ENCODE peak calls at places on chromosome 5, in four cellular contexts. V, R, T and G are unnamed samples.

GRCh38 chr5:83026930-83027687 is 50.1 kb downstream of the TMEM167A start:
- DNase-seq in V (peak), R (no peak), T (peak), G (no peak)

GRCh38 chr5:142779163-142779562 is 9.0 kb downstream of the ARHGAP26 start:
- DNase-seq in V (peak), R (peak), T (no peak), G (no peak)

GRCh38 chr5:93925321-93925720 is 183.9 kb upstream of the POU5F2 start:
- DNase-seq in V (no peak), R (no peak), T (no peak), G (no peak)

GRCh38 chr5:429453-430188 is 13.4 kb upstream of the EXOC3 start:
- DNase-seq in V (no peak), R (no peak), T (no peak), G (no peak)

GRCh38 chr5:149470942-149471341 is 80.3 kb downstream of the CSNK1A1 start:
- DNase-seq in V (no peak), R (no peak), T (no peak), G (no peak)

GRCh38 chr5:134590992-134591659 is 41.5 kb downstream of the SAR1B start:
- DNase-seq in V (peak), R (peak), T (no peak), G (no peak)

GRCh38 chr5:113292535-113292934 is 142.3 kb downstream of the TSSK1B start:
- DNase-seq in V (no peak), R (no peak), T (no peak), G (no peak)

GRCh38 chr5:73592546-73592945 is 27.0 kb downstream of the UTP15 start:
- DNase-seq in V (no peak), R (no peak), T (no peak), G (no peak)

GRCh38 chr5:178213748-178214151 is 9.4 kb downstream of the HNRNPAB start:
- DNase-seq in V (peak), R (no peak), T (no peak), G (peak)

GRCh38 chr5:94908889-94909480 is 290.5 kb downstream of the SLF1 start:
- DNase-seq in V (peak), R (no peak), T (no peak), G (no peak)

GRCh38 chr5:154071799-154072781 is 33.3 kb downstream of the MFAP3 start:
- DNase-seq in V (peak), R (peak), T (peak), G (peak)

GRCh38 chr5:38743562-38743961 is 102.2 kb upstream of the OSMR start:
- DNase-seq in V (no peak), R (no peak), T (no peak), G (no peak)

GRCh38 chr5:40401965-40402364 is 277.8 kb upstream of the PTGER4 start:
- DNase-seq in V (peak), R (peak), T (no peak), G (no peak)

GRCh38 chr5:27311544-27311943 is 273.2 kb upstream of the CDH9 start:
- DNase-seq in V (peak), R (no peak), T (no peak), G (no peak)

GRCh38 chr5:2148312-2149195 is 265.8 kb upstream of the IRX4 start:
- DNase-seq in V (no peak), R (no peak), T (no peak), G (no peak)
- H3K4me3 ChIP-seq in V (no peak), R (no peak), T (no peak), G (no peak)

GRCh38 chr5:11384441-11385250 is 519.6 kb downstream of the CTNND2 start:
- DNase-seq in V (peak), R (no peak), T (no peak), G (peak)
- H3K4me3 ChIP-seq in V (no peak), R (no peak), T (no peak), G (peak)

GRCh38 chr5:150625831-150626746 is 14.4 kb upstream of the SYNPO start:
- DNase-seq in V (no peak), R (no peak), T (peak), G (no peak)
- H3K4me3 ChIP-seq in V (no peak), R (no peak), T (peak), G (peak)

GRCh38 chr5:75514323-75514722 is 2.6 kb downstream of the POLK start:
- DNase-seq in V (no peak), R (no peak), T (no peak), G (no peak)
- H3K4me3 ChIP-seq in V (no peak), R (no peak), T (peak), G (no peak)

DNA sequence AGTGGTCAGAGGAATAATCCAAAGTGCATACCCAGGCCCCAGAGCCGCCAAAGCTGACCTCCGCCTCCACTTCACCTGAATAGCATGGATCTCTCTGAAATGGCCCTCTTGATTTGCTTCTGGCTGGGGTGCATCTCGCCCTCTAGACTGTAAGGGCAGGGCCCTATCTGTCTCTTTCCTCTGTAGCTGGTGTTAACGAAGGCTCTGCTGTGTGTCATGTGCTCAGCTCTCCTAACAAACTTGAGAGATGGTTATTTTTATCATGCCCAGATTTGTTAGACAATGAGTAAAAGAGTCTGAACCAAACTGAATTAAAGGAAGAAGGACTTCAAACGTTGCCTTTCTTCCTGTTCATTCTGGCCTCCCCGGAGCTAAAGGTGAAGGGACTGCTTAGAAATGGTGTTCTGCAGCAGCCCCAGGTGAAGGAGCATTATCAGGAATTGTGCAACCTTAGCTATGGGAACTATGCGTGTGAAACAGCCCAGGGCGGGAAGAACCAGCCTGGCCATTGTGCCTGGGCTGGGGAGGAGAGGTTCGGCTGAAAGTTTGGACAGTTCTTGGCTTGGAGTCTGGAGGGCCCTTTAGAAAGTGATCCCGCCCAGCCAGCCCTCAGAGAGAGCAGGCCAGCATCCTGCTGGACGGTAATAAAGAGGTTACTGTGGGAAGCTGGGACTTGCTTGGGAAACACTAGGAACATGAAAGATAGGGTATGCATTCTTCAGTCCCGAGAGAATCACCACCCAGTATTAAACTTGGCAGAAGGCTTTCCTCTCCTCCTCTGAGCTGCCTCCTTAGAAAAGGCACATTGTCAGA is 73.5 kb downstream of the WWC1 start:
- DNase-seq in V (peak), R (peak), T (no peak), G (peak)
- H3K4me3 ChIP-seq in V (no peak), R (peak), T (no peak), G (peak)

GRCh38 chr5:157267025-157267424 is 1.1 kb downstream of the CYFIP2 start:
- DNase-seq in V (no peak), R (no peak), T (no peak), G (no peak)
- H3K4me3 ChIP-seq in V (no peak), R (no peak), T (peak), G (peak)

GRCh38 chr5:34859253-34859652 is 20.3 kb downstream of the TTC23L start:
- DNase-seq in V (no peak), R (no peak), T (no peak), G (no peak)
- H3K4me3 ChIP-seq in V (no peak), R (no peak), T (no peak), G (no peak)

DNA sequence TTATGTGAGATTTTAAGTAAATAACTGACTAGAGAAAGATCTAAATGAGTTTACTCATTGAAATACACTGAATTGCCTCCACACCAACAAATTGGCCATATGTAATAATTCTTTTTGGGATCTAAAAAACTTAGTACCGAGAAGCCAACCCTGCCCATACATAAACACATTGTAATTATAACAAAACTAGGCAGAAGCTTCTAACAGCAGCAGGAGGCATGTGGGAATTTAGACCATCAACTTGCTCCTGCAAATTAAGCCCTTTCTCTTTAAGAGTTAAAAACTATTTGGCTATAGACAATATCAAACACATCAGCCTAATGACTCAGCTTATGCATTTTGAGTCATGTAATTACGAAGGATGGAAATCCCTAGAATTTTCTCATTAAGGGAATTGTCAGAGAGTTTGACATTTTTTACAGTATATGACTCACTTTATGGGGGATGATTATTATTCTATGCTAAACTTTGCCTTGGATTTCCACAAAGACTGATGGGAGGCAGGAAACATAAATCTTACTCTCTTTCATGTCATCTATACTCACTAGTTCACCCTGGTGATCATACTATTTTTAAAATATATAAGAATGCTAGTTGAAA is 1.0 kb downstream of the IL7R start:
- DNase-seq in V (no peak), R (no peak), T (no peak), G (no peak)
- H3K4me3 ChIP-seq in V (no peak), R (no peak), T (no peak), G (peak)

DNA sequence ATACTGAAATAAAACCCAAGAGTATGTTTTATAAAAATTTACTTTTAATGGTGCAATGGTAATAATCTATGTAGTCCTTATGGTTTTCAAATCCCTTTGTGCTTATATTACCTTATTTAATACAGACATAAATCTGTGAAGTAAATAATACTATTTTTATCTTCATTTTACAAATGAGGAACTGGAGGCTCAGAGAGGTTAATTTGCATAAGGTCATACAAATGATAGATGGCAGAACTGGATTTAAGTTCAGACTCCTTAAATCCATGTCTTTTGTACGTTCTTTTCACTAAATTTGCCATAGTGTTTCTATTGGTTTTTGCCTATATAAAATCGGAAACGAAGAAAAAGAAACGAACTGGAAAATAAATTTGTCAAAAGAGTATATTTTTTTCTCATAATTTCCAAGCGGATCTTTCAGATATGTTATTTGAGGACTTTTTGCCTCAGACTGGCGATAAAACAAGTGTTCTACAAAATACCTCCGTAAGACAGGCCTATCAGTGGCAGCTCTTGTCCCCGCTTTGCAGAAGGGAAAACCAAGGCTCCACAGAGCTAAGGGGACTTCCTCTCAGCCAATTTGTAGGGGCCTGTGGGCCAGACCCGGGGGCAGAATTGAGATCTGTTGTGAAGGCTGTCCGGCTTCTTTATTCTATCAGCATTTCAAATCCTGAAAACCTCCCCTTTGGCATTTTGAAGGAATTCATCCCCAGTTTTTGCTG is 1.1 kb upstream of the TNFAIP8 start:
- DNase-seq in V (no peak), R (no peak), T (no peak), G (no peak)
- H3K4me3 ChIP-seq in V (no peak), R (peak), T (peak), G (peak)